ENCODE peak calls at places on chromosome 2, in seven cellular contexts. U, A, C, K, B, Z and X are unnamed samples.

GRCh38 chr2:43106767-43107527 is 119.5 kb downstream of the ZFP36L2 start:
- DNase-seq in U (no peak), A (no peak), C (no peak), K (no peak), B (peak), Z (no peak), X (no peak)

GRCh38 chr2:206230060-206230890 is 44.2 kb upstream of the ZDBF2 start:
- DNase-seq in U (no peak), A (no peak), C (peak), K (peak), B (peak), Z (no peak), X (no peak)

GRCh38 chr2:231222318-231223000 is 24.0 kb downstream of the ARMC9 start:
- DNase-seq in U (no peak), A (peak), C (peak), K (no peak), B (peak), Z (no peak), X (peak)

GRCh38 chr2:55779459-55780421 is 86.1 kb upstream of the PNPT1 start:
- DNase-seq in U (no peak), A (peak), C (peak), K (no peak), B (peak), Z (no peak), X (peak)

GRCh38 chr2:128714285-128714684 is 395.6 kb upstream of the HS6ST1 start:
- DNase-seq in U (no peak), A (no peak), C (no peak), K (no peak), B (no peak), Z (no peak), X (no peak)

GRCh38 chr2:67446504-67446911 is 49.4 kb downstream of the ETAA1 start:
- DNase-seq in U (no peak), A (peak), C (peak), K (no peak), B (peak), Z (no peak), X (peak)

GRCh38 chr2:168438553-168438952 is 17.5 kb upstream of the CERS6 start:
- DNase-seq in U (no peak), A (no peak), C (no peak), K (no peak), B (no peak), Z (no peak), X (no peak)

GRCh38 chr2:157150747-157151146 is 106.8 kb upstream of the GALNT5 start:
- DNase-seq in U (no peak), A (no peak), C (no peak), K (no peak), B (peak), Z (no peak), X (peak)

GRCh38 chr2:71830497-71831207 is 317.0 kb downstream of the CYP26B1 start:
- DNase-seq in U (no peak), A (no peak), C (peak), K (no peak), B (peak), Z (no peak), X (no peak)

GRCh38 chr2:127715778-127716449 is 14.6 kb downstream of the SFT2D3 start:
- DNase-seq in U (no peak), A (no peak), C (no peak), K (no peak), B (no peak), Z (no peak), X (no peak)

GRCh38 chr2:150526827-150527226 is 39.4 kb upstream of the RND3 start:
- DNase-seq in U (no peak), A (peak), C (peak), K (peak), B (peak), Z (no peak), X (peak)

GRCh38 chr2:78718483-78718882 is 307.0 kb upstream of the REG3G start:
- DNase-seq in U (no peak), A (no peak), C (no peak), K (no peak), B (no peak), Z (no peak), X (no peak)

GRCh38 chr2:233915133-233915532 is 2.0 kb upstream of the TRPM8 start:
- DNase-seq in U (no peak), A (no peak), C (no peak), K (no peak), B (no peak), Z (no peak), X (no peak)

GRCh38 chr2:54059504-54059903 is 55.9 kb upstream of the ACYP2 start:
- DNase-seq in U (no peak), A (no peak), C (no peak), K (no peak), B (no peak), Z (no peak), X (peak)